ENCODE peak calls at places on chromosome 22, in nine cellular contexts. M, R, G, Q, V, P, A, J and H are unnamed samples.

GRCh38 chr22:45638834-45639746 is 32.5 kb upstream of the ATXN10 start:
- DNase-seq in A (peak), M (peak), G (peak), Q (no peak), R (no peak), J (no peak), V (peak), P (peak), H (no peak)

GRCh38 chr22:35352214-35353111 is 28.4 kb upstream of the HMOX1 start:
- DNase-seq in V (peak), A (peak), Q (no peak), R (no peak), J (no peak), G (peak), M (peak), P (peak), H (no peak)

GRCh38 chr22:45302047-45302446 is 7.7 kb upstream of the FAM118A start:
- DNase-seq in G (no peak), A (no peak), R (peak), J (no peak), Q (no peak), M (no peak), V (no peak), P (no peak), H (no peak)

GRCh38 chr22:25282346-25282670 is 62.9 kb downstream of the CRYBB2 start:
- DNase-seq in Q (no peak), R (no peak), A (no peak), G (no peak), V (no peak), M (no peak), P (no peak), J (no peak), H (no peak)

GRCh38 chr22:43110927-43111623 is 525 bp downstream of the BIK start:
- DNase-seq in J (peak), R (no peak), A (peak), G (peak), P (no peak), Q (peak), V (no peak), M (no peak), H (no peak)

GRCh38 chr22:45207533-45207932 is 33.2 kb downstream of the KIAA0930 start:
- DNase-seq in J (no peak), R (no peak), V (no peak), M (no peak), G (no peak), P (no peak), Q (no peak), A (no peak), H (no peak)

GRCh38 chr22:32964411-32965057 is 93.6 kb downstream of the SYN3 start:
- DNase-seq in J (no peak), A (no peak), G (no peak), Q (no peak), V (no peak), R (no peak), M (no peak), P (no peak), H (no peak)

GRCh38 chr22:48960981-48961655 is 866.6 kb downstream of the BRD1 start:
- DNase-seq in V (no peak), R (no peak), J (peak), M (no peak), G (peak), P (no peak), A (peak), Q (no peak), H (no peak)

GRCh38 chr22:22207845-22208564 is 36.6 kb upstream of the VPREB1 start:
- DNase-seq in Q (no peak), J (peak), P (peak), M (no peak), A (peak), R (peak), G (peak), V (peak), H (no peak)

GRCh38 chr22:27995801-27996528 is 76.9 kb upstream of the PITPNB start:
- DNase-seq in M (no peak), A (no peak), J (no peak), V (no peak), R (no peak), Q (peak), P (no peak), G (peak), H (no peak)

GRCh38 chr22:46004105-46004866 is 27.3 kb upstream of the WNT7B start:
- DNase-seq in Q (no peak), A (no peak), R (no peak), M (no peak), J (no peak), P (no peak), V (no peak), G (no peak), H (no peak)

GRCh38 chr22:42298746-42299145 is 28.3 kb upstream of the TCF20 start:
- DNase-seq in Q (no peak), A (no peak), J (no peak), G (no peak), V (no peak), M (no peak), P (no peak), R (no peak), H (no peak)

GRCh38 chr22:17785185-17786184 is 11.2 kb upstream of the BID start:
- DNase-seq in J (peak), A (peak), Q (no peak), R (no peak), M (no peak), V (no peak), P (no peak), G (peak), H (no peak)

GRCh38 chr22:42343136-42343484 is 72.7 kb upstream of the TCF20 start:
- DNase-seq in J (no peak), A (no peak), G (no peak), Q (no peak), R (no peak), P (no peak), V (no peak), M (no peak), H (no peak)

GRCh38 chr22:31753005-31753633 is 700 bp upstream of the DEPDC5 start:
- DNase-seq in A (peak), M (peak), J (peak), R (no peak), G (peak), Q (no peak), P (peak), V (peak), H (no peak)

GRCh38 chr22:17339095-17339693 is 30.1 kb upstream of the CECR2 start:
- DNase-seq in J (no peak), V (no peak), P (no peak), G (no peak), A (no peak), M (no peak), R (no peak), Q (no peak), H (no peak)

GRCh38 chr22:19717691-19718254 is 3.5 kb downstream of the SEPTIN5 start:
- DNase-seq in M (no peak), R (peak), J (peak), P (peak), V (peak), A (peak), Q (peak), G (peak), H (no peak)
- H3K4me3 ChIP-seq in M (peak), R (peak), J (peak), P (peak), V (peak), A (peak), Q (peak), G (peak), H (peak)

DNA sequence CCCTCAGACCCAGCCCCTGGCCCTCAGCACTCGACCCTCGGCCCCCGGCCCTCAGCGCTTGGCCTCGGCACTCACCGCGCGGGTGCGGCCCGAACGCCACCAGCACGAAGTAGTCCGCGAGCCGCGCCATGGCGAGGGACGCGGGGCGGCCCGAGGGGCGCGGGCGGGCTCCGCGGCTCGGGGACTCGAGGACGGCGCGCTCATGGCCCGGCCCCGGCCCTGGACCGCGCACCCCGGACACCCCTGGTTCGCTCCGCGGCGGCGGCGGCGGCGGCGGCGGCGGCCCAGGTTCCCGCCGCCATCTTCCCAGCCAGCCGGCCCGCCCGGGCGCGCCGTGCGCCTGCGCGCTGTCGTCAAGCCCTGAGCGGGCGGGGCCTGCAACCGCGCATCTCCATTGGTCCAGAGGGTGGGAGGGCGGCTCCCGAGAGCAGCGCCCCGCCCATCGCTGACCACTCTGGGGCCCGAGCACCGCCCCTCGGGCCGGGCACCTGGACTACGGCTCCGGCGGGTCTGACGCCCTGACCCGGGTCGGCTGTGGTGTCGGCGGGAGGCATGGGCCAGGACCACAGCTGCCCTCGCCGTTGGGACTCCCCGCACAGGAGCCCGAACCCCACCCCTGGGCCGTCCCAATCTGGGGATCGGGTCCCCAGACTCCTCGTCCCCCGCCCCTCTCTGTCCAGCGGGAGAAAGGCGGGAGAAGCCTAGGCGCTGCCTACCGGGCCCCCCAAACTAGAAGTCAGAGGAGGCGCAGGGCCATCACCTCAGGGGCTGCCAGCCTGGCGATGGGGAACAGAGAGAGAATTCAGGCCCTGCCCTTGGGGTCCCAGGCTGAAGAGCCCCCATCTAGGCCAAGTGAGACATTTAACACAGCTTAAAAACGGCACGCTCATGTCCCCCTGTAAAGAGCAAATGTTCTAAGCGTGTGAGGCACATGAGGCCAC is at the start of gene SBF1:
- DNase-seq in P (peak), V (peak), R (peak), Q (peak), M (peak), A (peak), G (peak), J (peak), H (peak)
- TF ChIP-seq POLR2A in P (peak), V (no peak), R (peak), Q (no peak), M (peak), A (no peak), G (peak), J (peak), H (peak)

DNA sequence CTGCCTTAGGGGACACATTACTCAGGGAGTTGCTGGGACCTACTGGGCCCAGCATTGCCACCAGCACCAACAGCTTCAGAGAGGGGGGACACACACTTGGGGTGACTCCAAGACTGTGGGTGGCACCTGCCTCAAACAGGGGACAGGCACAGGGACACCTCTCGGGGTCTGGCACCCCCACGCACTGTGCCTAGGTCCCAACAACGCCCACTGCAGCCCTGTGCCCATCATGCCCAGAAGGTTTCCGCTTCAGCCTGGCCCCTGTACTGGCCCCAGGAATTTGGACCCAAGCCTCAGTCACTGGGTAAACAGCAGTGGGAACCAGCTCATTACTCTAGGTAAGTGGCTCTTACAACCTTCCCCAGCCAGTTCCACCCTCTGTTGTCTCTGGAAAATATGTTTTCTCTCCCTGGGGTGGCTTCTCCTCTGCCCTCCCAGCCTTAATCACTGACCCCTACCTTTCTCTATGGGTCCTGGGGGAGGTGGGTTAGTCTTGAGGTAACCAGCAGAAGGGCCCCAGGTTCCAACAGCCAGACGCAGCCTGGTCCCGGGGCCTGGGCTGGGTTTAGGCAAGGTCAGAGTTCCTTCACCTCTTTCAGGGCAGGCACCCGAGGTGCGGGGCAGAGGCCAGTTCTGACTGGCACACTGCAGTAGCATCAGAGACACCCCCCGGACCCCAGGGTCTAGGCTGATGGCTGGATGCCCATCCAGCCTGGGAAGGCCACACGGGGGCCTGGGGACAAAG is 123.6 kb downstream of the MED15 start:
- DNase-seq in V (no peak), P (no peak), A (no peak), Q (no peak), J (no peak), G (no peak), R (no peak), M (no peak), H (no peak)
- H3K4me3 ChIP-seq in V (no peak), P (no peak), A (no peak), Q (no peak), J (no peak), G (no peak), R (no peak), M (no peak), H (no peak)

GRCh38 chr22:38706101-38706884 is 549 bp downstream of the GTPBP1 start:
- DNase-seq in M (peak), J (peak), R (peak), P (peak), V (peak), Q (no peak), A (peak), G (peak), H (no peak)
- TF ChIP-seq POLR2A in M (no peak), J (no peak), R (no peak), P (no peak), V (no peak), Q (no peak), A (no peak), G (no peak), H (no peak)

GRCh38 chr22:20243545-20244249 is 24.4 kb downstream of the RTN4R start:
- DNase-seq in G (peak), R (peak), M (no peak), A (peak), J (peak), V (peak), P (no peak), Q (no peak), H (no peak)
- H3K4me3 ChIP-seq in G (no peak), R (no peak), M (peak), A (no peak), J (no peak), V (no peak), P (no peak), Q (no peak), H (no peak)

DNA sequence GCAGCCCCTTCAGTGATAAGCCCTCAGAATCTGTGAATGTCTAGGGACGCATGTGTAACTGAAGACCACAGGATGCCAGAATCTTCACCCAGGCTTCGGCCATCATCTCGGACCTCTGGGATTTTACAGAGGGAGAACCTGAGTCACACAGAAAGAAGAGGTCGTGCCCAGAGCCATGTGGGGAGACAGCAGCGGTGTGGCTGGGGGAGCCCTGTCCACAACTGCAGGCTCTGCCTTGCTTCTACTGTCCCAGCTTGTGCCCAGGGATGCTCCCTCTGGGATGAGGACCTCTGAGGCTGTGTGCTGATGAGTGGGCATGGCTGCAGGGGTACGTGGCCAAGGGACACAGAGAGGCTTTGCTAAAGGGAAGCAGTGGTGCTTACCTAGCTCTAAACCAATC is 582.0 kb downstream of the TBC1D22A start:
- DNase-seq in A (no peak), J (no peak), M (no peak), Q (no peak), V (no peak), P (no peak), G (no peak), R (no peak), H (no peak)
- TF ChIP-seq POLR2A in A (no peak), J (no peak), M (no peak), Q (no peak), V (no peak), P (no peak), G (no peak), R (no peak), H (no peak)

GRCh38 chr22:20965104-20965887 is 1.8 kb upstream of the AIFM3 start:
- DNase-seq in V (no peak), A (no peak), P (no peak), Q (no peak), M (no peak), J (no peak), R (no peak), G (peak), H (no peak)

GRCh38 chr22:20964799-20965103 is 2.3 kb upstream of the AIFM3 start:
- DNase-seq in J (no peak), R (no peak), M (no peak), V (no peak), A (no peak), P (no peak), Q (no peak), G (no peak), H (no peak)

GRCh38 chr22:20962491-20962945 is 4.5 kb upstream of the AIFM3 start:
- DNase-seq in G (no peak), M (no peak), J (no peak), V (no peak), R (no peak), A (no peak), Q (no peak), P (no peak), H (no peak)

GRCh38 chr22:20963201-20964052 is 3.6 kb upstream of the AIFM3 start:
- DNase-seq in Q (no peak), J (no peak), V (no peak), G (no peak), M (no peak), R (no peak), A (no peak), P (no peak), H (no peak)

DNA sequence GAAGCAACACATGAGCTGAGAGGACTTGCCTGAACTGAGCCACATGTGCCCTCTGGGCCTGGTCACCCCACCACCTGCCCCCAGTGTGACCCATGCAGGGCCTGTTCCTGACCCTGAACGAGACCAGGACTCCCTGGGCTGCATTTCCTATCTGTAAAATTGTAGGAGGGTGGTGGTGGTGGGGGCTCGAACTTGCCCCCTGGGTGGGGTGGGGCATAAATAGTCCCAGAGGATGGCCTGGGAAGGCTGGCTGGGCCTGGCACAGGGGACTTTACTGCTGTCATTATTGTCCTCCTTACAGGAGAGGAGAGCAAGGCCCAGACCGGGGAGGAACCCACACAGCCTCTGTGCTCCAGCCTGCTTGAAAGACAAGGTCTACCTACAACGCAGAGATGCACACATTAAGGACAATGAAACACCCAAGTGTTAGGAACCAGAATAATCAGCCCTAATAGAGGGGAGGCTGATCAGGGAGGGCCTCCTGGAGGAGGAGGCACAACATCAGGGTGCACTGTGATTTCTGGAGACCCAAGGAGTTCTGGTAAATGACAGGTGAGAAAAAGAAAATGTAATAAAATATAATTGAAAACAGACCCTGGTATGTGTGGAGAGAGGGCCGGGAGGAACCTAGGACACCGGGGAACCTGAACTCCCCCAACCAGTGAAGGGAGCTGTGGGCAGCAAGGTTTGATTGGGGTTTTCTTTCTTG is 2.8 kb upstream of the AIFM3 start:
- DNase-seq in G (no peak), M (no peak), Q (no peak), V (no peak), A (no peak), R (no peak), J (no peak), P (no peak), H (no peak)
- H3K4me3 ChIP-seq in G (peak), M (peak), Q (no peak), V (no peak), A (peak), R (no peak), J (peak), P (peak), H (peak)

DNA sequence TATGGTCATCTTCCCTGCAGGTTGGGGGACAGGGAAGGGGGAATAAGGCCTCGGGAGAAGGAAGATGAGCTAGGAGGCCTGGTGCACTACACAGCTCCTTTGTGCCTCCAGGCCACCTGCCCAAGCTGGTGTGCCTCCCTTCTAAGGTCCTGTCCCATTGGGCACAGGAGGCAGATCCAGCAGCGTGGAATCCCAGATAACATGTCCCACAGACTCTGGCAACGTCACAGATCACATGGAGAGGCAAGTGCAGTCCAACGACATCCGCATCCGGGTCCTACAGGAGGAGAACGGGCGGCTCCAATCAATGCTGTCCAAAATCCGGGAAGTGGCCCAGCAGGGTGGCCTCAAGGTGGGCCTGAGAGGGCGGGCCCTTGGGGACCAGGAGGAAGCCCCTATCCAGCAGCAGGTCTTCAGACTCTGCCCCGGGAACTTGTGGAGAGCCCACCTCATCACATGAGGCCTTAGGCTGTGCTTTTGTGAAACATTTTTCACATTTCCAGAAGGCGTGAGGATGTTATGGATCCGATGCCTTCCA is 11.8 kb downstream of the RNF215 start:
- DNase-seq in M (no peak), V (no peak), P (no peak), Q (no peak), J (no peak), G (no peak), A (no peak), R (no peak), H (no peak)
- TF ChIP-seq POLR2A in M (no peak), V (no peak), P (no peak), Q (no peak), J (no peak), G (no peak), A (no peak), R (no peak), H (no peak)